ENCODE peak calls at places on chromosomes 5 and 9, in eight cellular contexts. L is H1; G is T47D; M is cardiac muscle cell; D is effector CD4-positive, alpha-beta T cell; W is H54; R is midbrain; J is kidney. H is an unnamed sample.

GRCh38 chr5:14842117-14842516 is 29.5 kb downstream of the ANKH start:
- DNase-seq in M (no peak), J (no peak), L (no peak), G (no peak), D (no peak), W (no peak), R (no peak), H (no peak)

GRCh38 chr5:33046091-33046490 is 335.0 kb downstream of the NPR3 start:
- DNase-seq in J (no peak), D (no peak), W (no peak), G (no peak), R (no peak), M (no peak), L (no peak), H (no peak)

GRCh38 chr9:135116892-135117680 is 29.6 kb downstream of the OLFM1 start:
- DNase-seq in R (no peak), L (no peak), G (no peak), W (no peak), J (no peak), M (no peak), D (no peak), H (no peak)

GRCh38 chr5:130024006-130024405 is 119.7 kb downstream of the CHSY3 start:
- DNase-seq in W (no peak), J (no peak), D (no peak), M (no peak), L (no peak), G (no peak), R (no peak), H (no peak)

GRCh38 chr5:154221371-154221896 is 30.9 kb downstream of the GALNT10 start:
- DNase-seq in W (peak), M (no peak), D (peak), J (no peak), R (no peak), L (no peak), G (no peak), H (peak)

GRCh38 chr5:178207183-178207916 is 3.0 kb downstream of the HNRNPAB start:
- DNase-seq in L (no peak), D (no peak), W (peak), J (peak), G (no peak), M (no peak), R (no peak), H (peak)

GRCh38 chr5:154945695-154946301 is 4.9 kb downstream of the MRPL22 start:
- DNase-seq in R (peak), W (no peak), G (no peak), L (no peak), D (no peak), M (peak), J (no peak), H (peak)

GRCh38 chr5:137366526-137366925 is 132.6 kb downstream of the SPOCK1 start:
- DNase-seq in J (no peak), D (no peak), R (no peak), M (no peak), W (no peak), G (no peak), L (no peak), H (no peak)

GRCh38 chr5:120789918-120790714 is 326.0 kb downstream of the PRR16 start:
- DNase-seq in J (no peak), L (no peak), M (no peak), G (no peak), W (no peak), D (no peak), R (no peak), H (no peak)

H was measured in PC-3.